ENCODE peak calls at places on chromosomes 11 and 22, in six cellular contexts. V, Z, Y, K, O and S are unnamed samples.

GRCh38 chr11:65437436-65438227 is 15.0 kb downstream of the NEAT1 start:
- DNase-seq in V (no peak), O (no peak), Y (peak; percentile 10), Z (peak; percentile 19), K (no peak), S (no peak)

GRCh38 chr11:45899448-45900174 is 7.5 kb downstream of the FREY1 start:
- DNase-seq in V (peak; percentile 92), O (peak; percentile 76), Y (peak; percentile 75), K (no peak), Z (peak; percentile 90), S (peak; percentile 17)

GRCh38 chr11:70568504-70569172 is 170.3 kb downstream of the CTTN start:
- DNase-seq in K (no peak), O (peak; percentile 65), V (no peak), Y (peak; percentile 49), Z (peak; percentile 72), S (no peak)

GRCh38 chr11:32312865-32313403 is 122.4 kb downstream of the WT1 start:
- DNase-seq in Z (peak; percentile 60), Y (peak; percentile 7), V (no peak), O (no peak), K (peak; percentile 63), S (peak; percentile 84)

GRCh38 chr11:72685560-72686480 is 11.6 kb upstream of the PDE2A start:
- DNase-seq in Z (no peak), O (no peak), K (no peak), V (no peak), Y (peak; percentile 35), S (no peak)

GRCh38 chr22:28882545-28882877 is 861 bp upstream of the ZNRF3 start:
- DNase-seq in Y (no peak), O (no peak), Z (no peak), V (no peak), K (peak; percentile 8), S (no peak)

GRCh38 chr11:61718613-61719302 is 33.7 kb upstream of the MYRF start:
- DNase-seq in O (no peak), K (no peak), Z (peak; percentile 87), Y (no peak), V (no peak), S (no peak)

GRCh38 chr11:105741488-105742020 is 131.7 kb downstream of the GRIA4 start:
- DNase-seq in K (no peak), Y (peak; percentile 11), Z (no peak), V (no peak), O (no peak), S (no peak)

GRCh38 chr11:131710511-131710910 is 340.1 kb downstream of the NTM start:
- DNase-seq in Z (no peak), Y (no peak), O (no peak), K (no peak), V (no peak), S (no peak)

GRCh38 chr11:69460540-69461257 is 20.8 kb upstream of the LINC01488 start:
- DNase-seq in K (peak; percentile 29), Z (no peak), Y (no peak), V (no peak), O (no peak), S (no peak)

GRCh38 chr22:42696331-42696967 is 24.2 kb downstream of the A4GALT start:
- DNase-seq in Z (no peak), V (no peak), O (no peak), K (no peak), Y (no peak), S (no peak)
- TF ChIP-seq POLR2AphosphoS5 in Z (no peak), V (no peak), O (no peak), K (no peak), Y (no peak), S (no peak)

GRCh38 chr11:117072517-117073218 is 25.6 kb downstream of the SIK3 start:
- DNase-seq in Y (no peak), V (no peak), Z (no peak), O (no peak), K (peak; percentile 91), S (peak; percentile 91)

GRCh38 chr11:117070016-117070415 is 28.2 kb downstream of the SIK3 start:
- DNase-seq in Y (no peak), V (no peak), Z (no peak), K (no peak), O (no peak), S (no peak)

GRCh38 chr11:117074122-117074521 is 24.1 kb downstream of the SIK3 start:
- DNase-seq in V (no peak), Y (no peak), Z (no peak), K (no peak), O (no peak), S (no peak)

GRCh38 chr11:117073539-117073938 is 24.7 kb downstream of the SIK3 start:
- DNase-seq in Z (no peak), V (no peak), K (no peak), O (no peak), Y (no peak), S (no peak)

DNA sequence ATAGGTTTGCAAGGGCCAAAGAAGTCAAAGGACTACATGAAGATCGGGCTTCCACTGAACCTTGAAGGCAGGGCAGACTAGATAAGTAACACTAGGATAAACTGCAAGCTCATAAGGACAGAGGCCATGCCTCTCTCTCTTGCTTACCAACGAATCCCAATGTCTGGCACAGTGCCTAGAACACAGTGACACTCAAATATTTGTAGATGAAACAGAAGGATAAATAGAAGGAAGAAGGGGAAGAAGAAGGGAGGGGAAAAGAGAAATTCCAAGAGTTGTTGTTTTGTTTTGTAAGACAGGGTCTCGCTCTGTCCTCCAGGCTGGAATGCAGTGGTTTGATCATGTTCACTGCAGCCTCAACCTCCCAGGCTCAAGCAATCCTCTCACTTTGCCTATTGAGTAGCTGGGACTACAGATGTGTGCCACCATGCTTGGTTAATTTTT is 26.9 kb downstream of the SIK3 start:
- DNase-seq in Z (no peak), K (no peak), V (no peak), Y (peak; percentile 54), O (peak; percentile 67), S (no peak)
- TF ChIP-seq POLR2AphosphoS5 in Z (no peak), K (no peak), V (no peak), Y (no peak), O (peak; percentile 32), S (no peak)

DNA sequence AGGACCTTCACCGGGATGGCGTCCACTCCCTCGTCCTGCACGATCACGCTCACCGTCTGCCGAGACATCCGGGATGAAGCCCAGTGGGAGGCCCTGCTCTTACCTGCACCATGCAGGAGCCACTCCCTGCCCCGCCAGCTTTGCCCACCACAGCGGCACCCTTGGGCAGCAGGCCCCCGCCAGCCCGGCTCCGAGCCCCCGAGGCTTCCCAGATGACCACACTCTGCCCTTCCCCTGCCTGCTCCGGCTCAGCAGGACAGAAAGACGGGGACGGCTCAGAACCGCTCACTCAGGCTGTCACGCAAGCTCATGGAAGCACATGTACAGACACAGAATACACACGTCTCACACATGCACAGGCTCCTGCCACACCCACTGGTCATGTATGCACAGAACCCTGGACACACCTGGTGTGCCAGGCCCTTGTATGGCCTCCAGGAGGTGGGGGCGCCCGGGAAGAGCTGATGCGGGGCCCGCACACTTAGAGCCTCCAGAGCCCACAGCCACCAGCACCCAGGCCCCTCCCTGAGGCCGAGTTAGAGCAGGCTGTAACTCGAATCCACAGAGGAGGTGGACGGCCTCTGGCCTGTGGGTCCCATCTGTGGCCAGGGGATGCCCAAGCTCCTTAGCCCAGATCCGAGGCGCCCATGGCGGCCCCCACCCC is 8.9 kb upstream of the MAPK11 start:
- DNase-seq in K (no peak), V (no peak), Z (no peak), O (no peak), Y (no peak), S (no peak)
- TF ChIP-seq POLR2AphosphoS5 in K (no peak), V (no peak), Z (no peak), O (no peak), Y (no peak), S (no peak)

GRCh38 chr22:50305658-50306566 is 1.5 kb downstream of the PLXNB2 start:
- DNase-seq in Y (peak; percentile 89), Z (no peak), O (peak; percentile 93), K (peak; percentile 66), V (peak; percentile 91), S (peak; percentile 12)
- TF ChIP-seq POLR2AphosphoS5 in Y (peak; percentile 87), Z (no peak), O (no peak), K (peak; percentile 68), V (peak; percentile 83), S (peak; percentile 52)